ENCODE peak calls at places on chromosomes 13 and 19, in seven cellular contexts. F, W, Y, P, V, L and G are unnamed samples.

GRCh38 chr19:38145627-38146026 is 78.4 kb downstream of the DPF1 start:
- DNase-seq in L (no peak), F (no peak), Y (no peak), V (peak), W (no peak), P (no peak), G (no peak)

GRCh38 chr19:17685451-17686026 is 2.6 kb downstream of the UNC13A start:
- DNase-seq in L (no peak), P (no peak), Y (no peak), V (no peak), W (no peak), F (no peak), G (no peak)

GRCh38 chr13:106349080-106349841 is 186.2 kb downstream of the EFNB2 start:
- DNase-seq in Y (no peak), P (peak), V (peak), F (peak), W (peak), L (no peak), G (no peak)

GRCh38 chr13:77519808-77520207 is 15.7 kb upstream of the SCEL start:
- DNase-seq in W (no peak), P (no peak), F (no peak), Y (no peak), V (peak), L (no peak), G (no peak)

GRCh38 chr19:39199025-39199424 is 2.3 kb downstream of the NCCRP1 start:
- DNase-seq in W (peak), L (no peak), F (no peak), P (peak), V (peak), Y (peak), G (no peak)

GRCh38 chr13:48775285-48775684 is 121.6 kb downstream of the CYSLTR2 start:
- DNase-seq in V (peak), F (no peak), L (no peak), P (no peak), Y (no peak), W (no peak), G (no peak)

GRCh38 chr13:49627831-49628652 is at the start of gene ARL11:
- DNase-seq in P (no peak), Y (no peak), V (no peak), W (peak), F (peak), L (peak), G (peak)

GRCh38 chr13:42367836-42368235 is 95.9 kb downstream of the AKAP11 start:
- DNase-seq in W (no peak), Y (no peak), V (no peak), L (no peak), P (no peak), F (no peak), G (no peak)

GRCh38 chr19:48372904-48373303 is 8.7 kb downstream of the SYNGR4 start:
- DNase-seq in F (no peak), Y (no peak), L (no peak), P (no peak), V (no peak), W (peak), G (no peak)

GRCh38 chr13:30415430-30416030 is 6.8 kb upstream of the UBE2L5 start:
- DNase-seq in P (no peak), L (no peak), V (no peak), W (no peak), F (no peak), Y (no peak), G (no peak)

GRCh38 chr19:6227941-6228325 is 51.8 kb downstream of the MLLT1 start:
- DNase-seq in F (no peak), Y (no peak), W (no peak), V (no peak), L (no peak), P (no peak), G (no peak)

GRCh38 chr13:20161275-20161950 is 561 bp upstream of the GJA3 start:
- DNase-seq in P (peak), F (peak), Y (no peak), L (peak), V (no peak), W (peak), G (peak)

GRCh38 chr13:75481176-75482069 is 546 bp downstream of the TBC1D4 start:
- DNase-seq in V (no peak), L (peak), Y (peak), F (peak), P (peak), W (peak), G (peak)

GRCh38 chr13:110907951-110908898 is 6.6 kb downstream of the ANKRD10 start:
- DNase-seq in Y (no peak), L (no peak), V (no peak), F (no peak), W (peak), P (no peak), G (no peak)

GRCh38 chr13:37647038-37647650 is 48.6 kb upstream of the POSTN start:
- DNase-seq in V (no peak), W (no peak), P (peak), L (no peak), Y (no peak), F (no peak), G (no peak)

GRCh38 chr13:111632906-111633305 is 312.5 kb downstream of the TEX29 start:
- DNase-seq in W (no peak), Y (no peak), V (no peak), P (no peak), F (no peak), L (no peak), G (no peak)

GRCh38 chr13:38970380-38971051 is 20.1 kb downstream of the STOML3 start:
- DNase-seq in F (no peak), L (no peak), P (no peak), V (no peak), Y (no peak), W (no peak), G (no peak)

GRCh38 chr13:29428310-29428991 is 167.0 kb downstream of the SLC7A1 start:
- DNase-seq in Y (peak), V (no peak), W (peak), P (peak), F (peak), L (no peak), G (no peak)

DNA sequence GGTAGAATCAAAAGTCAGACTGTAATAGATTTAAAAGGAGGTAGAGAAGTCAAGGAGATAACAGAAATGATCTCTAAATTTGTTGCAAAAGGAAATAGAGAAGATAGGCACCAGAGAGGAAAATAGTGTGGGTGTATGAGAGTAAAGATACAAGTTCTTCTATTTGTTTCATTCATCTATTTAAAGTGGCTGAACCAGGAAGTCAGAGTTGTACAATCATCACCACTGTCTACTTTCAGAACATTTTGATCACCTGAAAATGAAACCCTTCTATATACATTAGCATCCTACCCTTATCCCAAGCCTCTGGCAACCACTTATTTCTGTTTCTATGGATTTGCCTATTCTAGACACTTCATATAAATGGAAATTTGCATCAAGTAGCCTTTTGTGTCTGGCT is 36.7 kb downstream of the INTS6 start:
- DNase-seq in L (no peak), V (no peak), Y (no peak), F (no peak), W (no peak), P (no peak), G (no peak)
- TF ChIP-seq CTCF in L (no peak), V (no peak), Y (no peak), F (no peak), W (no peak), P (no peak), G (no peak)

DNA sequence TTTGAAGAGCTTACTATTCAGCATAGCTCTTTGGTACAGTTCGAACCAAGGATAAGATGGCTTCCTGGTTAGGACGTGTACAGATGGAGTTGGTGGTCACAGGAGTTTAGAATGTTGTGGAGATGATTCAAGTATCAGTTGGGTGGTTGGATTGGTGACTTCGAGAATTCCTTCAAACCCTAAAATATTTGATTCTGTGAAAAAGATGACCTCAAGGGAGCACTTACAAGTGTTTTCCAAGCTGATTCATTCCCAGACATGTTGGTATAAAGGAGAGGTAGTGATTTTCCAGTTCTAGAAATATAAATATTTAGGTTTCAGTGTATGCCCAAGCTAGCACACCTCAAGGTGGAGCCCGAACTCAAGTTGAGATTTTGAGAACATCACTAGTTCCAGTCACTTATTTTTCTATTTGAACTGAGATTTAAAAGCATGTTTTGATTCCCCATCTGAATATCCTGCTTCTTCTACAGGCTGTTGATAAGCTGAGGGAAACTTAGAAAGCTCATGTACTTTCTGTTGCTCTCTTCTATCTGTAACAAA is 306.1 kb downstream of the DCT start:
- DNase-seq in F (no peak), P (no peak), W (no peak), L (no peak), Y (no peak), V (peak), G (no peak)
- TF ChIP-seq CTCF in F (no peak), P (no peak), W (no peak), L (no peak), Y (no peak), V (peak), G (no peak)

DNA sequence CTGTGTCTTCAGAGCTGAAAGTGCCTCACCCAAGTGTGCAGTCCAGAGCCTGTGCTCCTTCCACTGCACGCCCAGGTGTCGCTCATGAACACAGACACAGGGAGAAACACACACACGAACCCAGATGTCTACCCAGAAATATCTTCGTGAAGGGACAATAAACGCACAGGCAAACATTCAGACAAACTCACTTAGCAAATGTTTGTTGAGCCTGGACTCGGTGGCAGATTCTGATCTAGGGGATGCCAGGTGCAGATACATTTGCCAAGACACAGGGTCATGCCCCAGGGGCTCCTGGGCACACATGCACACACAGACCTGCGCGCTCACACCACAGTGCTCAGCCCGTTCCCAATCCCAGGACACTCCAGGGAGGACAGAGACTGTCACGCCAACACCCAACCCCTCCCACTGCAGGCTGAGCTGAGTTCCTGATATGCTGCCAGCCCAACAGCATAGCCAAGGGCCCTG is 31.9 kb downstream of the SCGB2B2 start:
- DNase-seq in W (no peak), V (no peak), F (no peak), Y (no peak), P (no peak), L (no peak), G (no peak)
- TF ChIP-seq CTCF in W (no peak), V (no peak), F (no peak), Y (no peak), P (no peak), L (no peak), G (no peak)

DNA sequence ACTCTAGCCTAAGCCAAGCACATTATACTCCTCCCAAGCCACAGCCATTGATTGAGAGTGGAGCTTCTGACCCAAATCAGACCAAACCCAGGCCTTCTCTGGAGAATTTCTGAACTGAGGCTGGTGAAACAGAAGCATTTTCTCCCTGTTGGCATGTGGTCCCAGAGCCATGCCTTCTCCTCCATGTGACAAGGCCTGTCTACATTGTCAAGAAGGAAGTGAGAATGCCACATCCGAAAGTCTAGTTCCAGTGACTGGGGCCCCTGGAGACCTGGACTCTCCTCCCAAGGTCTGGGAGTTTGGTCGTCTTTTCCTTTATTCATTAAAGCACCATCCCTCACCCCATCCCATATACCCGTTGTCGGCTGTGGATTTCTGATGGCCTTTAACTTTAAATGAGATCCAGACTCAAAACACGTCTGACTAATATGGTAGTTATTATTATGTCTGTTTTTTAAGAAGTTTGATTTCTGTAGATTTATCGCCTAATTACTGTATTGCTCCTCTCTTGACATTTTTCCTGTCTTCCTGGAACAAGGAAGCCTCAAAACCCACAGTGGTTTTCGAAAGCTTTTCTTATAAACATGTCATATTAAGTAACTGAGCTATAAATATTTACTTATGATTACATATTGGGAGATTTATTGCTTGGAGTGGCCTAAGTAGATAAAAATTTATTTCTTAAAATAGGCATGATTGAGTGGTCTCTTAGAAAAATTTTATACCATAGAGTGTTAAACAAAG is 128.3 kb upstream of the FRY start:
- DNase-seq in P (no peak), Y (no peak), L (no peak), W (no peak), F (no peak), V (no peak), G (no peak)
- TF ChIP-seq CTCF in P (no peak), Y (no peak), L (no peak), W (no peak), F (no peak), V (no peak), G (no peak)

GRCh38 chr19:46660008-46660517 is 919 bp downstream of the DACT3 start:
- DNase-seq in L (no peak), W (no peak), F (peak), Y (peak), P (peak), V (no peak), G (no peak)
- TF ChIP-seq CTCF in L (no peak), W (no peak), F (no peak), Y (no peak), P (no peak), V (no peak), G (no peak)

GRCh38 chr19:9073806-9074205 is 13.1 kb upstream of the OR1M1 start:
- DNase-seq in L (no peak), Y (no peak), W (no peak), V (no peak), F (no peak), P (no peak), G (no peak)

GRCh38 chr19:9078651-9079050 is 8.2 kb upstream of the OR1M1 start:
- DNase-seq in W (no peak), F (no peak), L (no peak), P (no peak), Y (no peak), V (no peak), G (no peak)

GRCh38 chr19:9075064-9075964 is 11.5 kb upstream of the OR1M1 start:
- DNase-seq in P (peak), F (peak), Y (peak), W (peak), V (peak), L (no peak), G (no peak)

GRCh38 chr19:9076886-9077285 is 10.0 kb upstream of the OR1M1 start:
- DNase-seq in Y (no peak), L (no peak), P (no peak), V (no peak), W (no peak), F (no peak), G (no peak)
- TF ChIP-seq CTCF in Y (no peak), L (no peak), P (no peak), V (no peak), W (no peak), F (no peak), G (no peak)

GRCh38 chr19:14916848-14917247 is 24.4 kb upstream of the OR7C2 start:
- DNase-seq in V (no peak), Y (no peak), W (no peak), P (no peak), F (no peak), L (peak), G (no peak)
- TF ChIP-seq CTCF in V (no peak), Y (no peak), W (no peak), P (no peak), F (no peak), L (no peak), G (no peak)

GRCh38 chr19:49570997-49571676 is 9.2 kb downstream of the NOSIP start:
- DNase-seq in Y (no peak), F (no peak), W (no peak), P (peak), V (no peak), L (no peak), G (no peak)
- TF ChIP-seq CTCF in Y (no peak), F (no peak), W (peak), P (no peak), V (no peak), L (peak), G (peak)